ENCODE peak calls at places on chromosomes 12 and 14, in four cellular contexts. H is brain microvascular endothelial cell, C is progenitor cell of endocrine pancreas, W is cardiac muscle cell. M is an unnamed sample.

GRCh38 chr14:46245281-46245680 is 406.3 kb downstream of the RPL10L start:
- DNase-seq in W (no peak), H (no peak), C (no peak), M (no peak)

GRCh38 chr14:64971890-64972785 is at the start of gene RAB15:
- DNase-seq in C (peak; percentile 29), W (peak; percentile 74), H (no peak), M (no peak)

GRCh38 chr12:93892431-93893210 is 215.4 kb downstream of the CRADD start:
- DNase-seq in W (peak; percentile 17), H (no peak), C (no peak), M (no peak)

GRCh38 chr14:62029569-62029924 is 267.3 kb downstream of the SNAPC1 start:
- DNase-seq in H (no peak), C (no peak), W (no peak), M (no peak)

GRCh38 chr12:104372721-104373335 is 69.3 kb downstream of the EID3 start:
- DNase-seq in C (no peak), H (no peak), W (no peak), M (no peak)

GRCh38 chr12:89154743-89155530 is 197.4 kb downstream of the DUSP6 start:
- DNase-seq in W (no peak), C (no peak), H (no peak), M (no peak)

GRCh38 chr12:116892318-116892717 is 11.1 kb upstream of the HRK start:
- DNase-seq in C (no peak), W (no peak), H (no peak), M (no peak)

GRCh38 chr12:14619731-14620501 is 52.2 kb upstream of the PLBD1 start:
- DNase-seq in H (no peak), C (no peak), W (no peak), M (no peak)

GRCh38 chr14:101411770-101412169 is 149.5 kb upstream of the DIO3 start:
- DNase-seq in W (no peak), H (no peak), C (no peak), M (no peak)

GRCh38 chr12:108633534-108634224 is at the start of gene SELPLG:
- DNase-seq in C (no peak), H (no peak), W (no peak), M (no peak)

GRCh38 chr14:63893701-63894458 is 41.1 kb downstream of the SYNE2 start:
- DNase-seq in W (peak; percentile 44), C (no peak), H (peak; percentile 78), M (peak; percentile 61)

GRCh38 chr12:58812229-58812628 is 108.1 kb downstream of the LRIG3 start:
- DNase-seq in C (no peak), H (no peak), W (no peak), M (no peak)

GRCh38 chr12:6903712-6904111 is 910 bp upstream of the LRRC23 start:
- DNase-seq in W (no peak), C (no peak), H (no peak), M (no peak)

GRCh38 chr14:69013943-69014782 is 35.1 kb upstream of the ACTN1 start:
- DNase-seq in W (peak; percentile 79), C (no peak), H (peak; percentile 25), M (no peak)

GRCh38 chr12:111056618-111057521 is 136.5 kb upstream of the MYL2 start:
- DNase-seq in C (no peak), W (no peak), H (no peak), M (no peak)

GRCh38 chr14:100504372-100505078 is 82.7 kb downstream of the BEGAIN start:
- DNase-seq in C (no peak), H (peak; percentile 18), W (no peak), M (peak; percentile 34)

GRCh38 chr14:63438065-63438757 is 105.0 kb downstream of the PPP2R5E start:
- DNase-seq in W (no peak), C (no peak), H (peak; percentile 88), M (peak; percentile 95)

GRCh38 chr12:108547633-108548172 is 13.3 kb downstream of the SART3 start:
- DNase-seq in C (no peak), H (no peak), W (no peak), M (no peak)

GRCh38 chr14:82125963-82126362 is 592.3 kb upstream of the SEL1L start:
- DNase-seq in C (no peak), W (no peak), H (no peak), M (no peak)

GRCh38 chr14:81264011-81264410 is 43.3 kb upstream of the GTF2A1 start:
- DNase-seq in H (no peak), C (no peak), W (no peak), M (no peak)

DNA sequence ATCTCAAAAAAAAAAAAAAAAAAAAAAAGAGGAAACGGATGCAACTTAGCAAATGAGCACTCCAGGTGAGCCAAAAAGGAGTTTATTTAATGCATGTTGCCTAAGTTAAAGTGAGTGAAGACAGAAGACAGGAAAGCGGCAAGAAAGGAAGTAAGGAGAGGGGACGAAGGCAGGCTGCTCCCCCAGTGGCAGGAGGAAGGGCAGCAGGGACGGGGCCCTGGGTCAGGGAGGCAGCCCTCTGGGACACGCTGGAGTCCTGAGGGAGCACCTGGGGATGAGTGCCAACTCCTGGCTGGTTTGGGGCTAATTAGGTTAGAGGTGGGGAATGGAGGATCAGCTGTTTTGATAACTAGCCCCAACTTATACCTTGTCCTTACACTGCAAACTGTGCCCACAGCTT is 37.0 kb upstream of the SPTLC2 start:
- DNase-seq in C (no peak), H (no peak), W (no peak), M (no peak)
- TF ChIP-seq CTCF in C (peak; percentile 31), H (peak; percentile 49), W (peak; percentile 12), M (peak; percentile 55)

DNA sequence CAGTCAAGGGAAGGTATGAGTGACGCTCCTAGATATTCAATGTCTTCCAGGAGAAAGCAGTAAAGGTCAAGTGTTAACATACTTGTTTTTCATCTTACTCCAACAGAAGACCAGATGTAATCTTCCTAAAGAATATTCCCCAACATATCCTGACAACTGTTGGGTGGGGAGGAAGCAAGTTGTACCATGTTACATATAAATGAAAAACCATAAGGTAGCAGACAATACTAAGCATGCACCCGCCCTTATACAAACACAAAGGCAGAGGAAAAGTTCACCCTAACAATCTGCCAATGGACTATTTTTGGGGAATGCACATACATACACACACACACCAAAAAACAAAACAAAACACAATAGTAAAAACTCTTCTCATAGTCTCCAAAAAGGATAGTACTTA is 90.2 kb upstream of the FERMT2 start:
- DNase-seq in C (no peak), H (no peak), W (no peak), M (no peak)
- TF ChIP-seq CTCF in C (no peak), H (no peak), W (no peak), M (no peak)

DNA sequence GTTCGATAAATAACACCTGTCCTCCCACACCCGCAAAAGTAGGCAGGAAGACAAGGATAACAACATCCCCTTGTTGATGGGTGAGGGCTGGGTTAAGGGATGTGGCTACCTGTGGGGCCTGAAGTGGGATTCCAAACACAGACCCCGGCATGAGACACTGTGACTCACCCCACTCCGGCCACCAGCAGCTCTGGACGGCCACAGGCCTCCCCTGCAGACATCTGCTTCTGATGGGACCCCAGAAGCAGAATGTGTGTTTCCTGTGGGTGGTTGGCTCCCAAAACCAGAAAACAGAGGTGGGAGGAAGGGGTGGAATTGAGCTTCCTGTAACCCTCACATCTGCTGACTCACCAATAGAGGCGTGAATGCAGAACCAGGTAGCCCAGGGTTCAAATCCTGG is 216.6 kb upstream of the PWP1 start:
- DNase-seq in H (no peak), W (no peak), C (no peak), M (no peak)
- TF ChIP-seq CTCF in H (no peak), W (no peak), C (no peak), M (no peak)

DNA sequence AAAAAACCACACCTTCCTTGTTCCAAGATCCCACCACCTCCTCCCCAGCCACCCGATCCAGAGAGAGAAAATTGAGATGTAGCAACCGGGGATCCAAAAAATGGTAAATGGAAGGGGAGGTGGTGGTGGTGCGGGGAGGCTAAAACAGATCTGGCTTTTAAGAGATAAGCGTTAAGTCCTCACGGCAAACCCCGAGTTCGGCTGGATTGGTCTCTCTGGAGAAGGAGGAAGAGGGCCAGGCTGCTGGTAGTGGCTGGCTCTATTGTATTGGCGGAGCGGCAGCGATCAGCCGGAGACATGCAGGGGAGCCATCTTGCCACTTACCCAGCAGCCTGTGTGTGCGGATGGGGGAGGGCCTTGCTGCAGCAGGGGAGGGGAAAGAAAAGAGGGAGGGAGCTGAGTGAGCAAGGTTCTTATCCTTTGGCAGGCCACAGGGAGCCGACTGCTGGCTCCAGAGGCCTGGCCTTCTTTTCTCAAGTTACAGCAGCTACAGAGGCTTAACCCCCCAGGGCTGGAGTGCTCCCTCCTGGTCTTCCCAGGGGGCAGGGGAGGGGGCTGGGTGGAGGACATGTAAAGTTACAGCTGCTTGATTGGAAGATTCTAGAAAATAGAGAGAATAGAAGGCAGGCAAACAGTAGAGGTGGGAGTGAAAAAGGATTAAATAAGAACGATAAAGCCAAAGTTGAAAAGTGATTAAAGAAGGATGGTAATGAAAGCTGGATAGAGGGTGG is 14.1 kb upstream of the CDH24 start:
- DNase-seq in H (peak; percentile 88), W (peak; percentile 93), C (peak; percentile 53), M (peak; percentile 89)
- TF ChIP-seq CTCF in H (no peak), W (no peak), C (no peak), M (no peak)

GRCh38 chr12:80470403-80470802 is 26.4 kb downstream of the PTPRQ start:
- DNase-seq in H (no peak), W (no peak), C (no peak), M (no peak)

GRCh38 chr12:80472241-80472640 is 28.2 kb downstream of the PTPRQ start:
- DNase-seq in W (no peak), H (no peak), C (no peak), M (no peak)

GRCh38 chr12:80469681-80470080 is 25.6 kb downstream of the PTPRQ start:
- DNase-seq in H (no peak), C (no peak), W (no peak), M (no peak)

GRCh38 chr12:80472912-80473500 is 29.0 kb downstream of the PTPRQ start:
- DNase-seq in C (no peak), H (peak; percentile 76), W (peak; percentile 52), M (peak; percentile 74)
- TF ChIP-seq CTCF in C (peak; percentile 60), H (peak; percentile 66), W (peak; percentile 58), M (peak; percentile 71)

GRCh38 chr14:60512952-60513554 is 4.1 kb downstream of the SIX6 start:
- DNase-seq in C (no peak), H (no peak), W (no peak), M (no peak)

GRCh38 chr14:60515696-60516284 is 6.8 kb downstream of the SIX6 start:
- DNase-seq in H (no peak), W (peak; percentile 40), C (peak; percentile 31), M (no peak)

GRCh38 chr14:60514378-60515243 is 5.7 kb downstream of the SIX6 start:
- DNase-seq in H (no peak), C (peak; percentile 61), W (peak; percentile 57), M (no peak)

GRCh38 chr14:60510976-60511599 is 2.1 kb downstream of the SIX6 start:
- DNase-seq in C (no peak), W (no peak), H (no peak), M (no peak)

GRCh38 chr14:60515244-60515695 is 6.3 kb downstream of the SIX6 start:
- DNase-seq in W (no peak), C (no peak), H (no peak), M (no peak)
- TF ChIP-seq CTCF in W (peak; percentile 1), C (no peak), H (no peak), M (no peak)

DNA sequence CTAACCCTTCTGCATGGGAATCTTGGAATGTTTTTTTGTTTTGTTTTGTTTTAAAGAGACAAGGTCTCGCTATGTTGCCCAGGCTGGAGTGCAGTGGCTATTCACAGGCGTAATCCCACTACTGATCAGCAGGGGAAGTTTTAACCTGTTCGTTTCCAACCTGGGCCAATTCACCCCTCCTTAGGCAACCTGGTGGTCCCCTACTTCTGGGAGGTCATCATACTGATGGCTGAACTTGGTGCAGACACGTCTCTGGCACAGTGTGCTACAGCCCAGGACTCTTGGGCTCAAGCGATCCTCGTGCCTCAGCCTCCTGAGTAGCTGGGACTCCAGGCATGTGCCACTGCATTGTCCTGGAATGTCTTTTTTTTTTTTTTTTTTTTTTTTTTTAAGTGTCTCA is 48.9 kb upstream of the ISM2 start:
- DNase-seq in W (no peak), C (no peak), H (no peak), M (no peak)
- TF ChIP-seq CTCF in W (peak; percentile 12), C (peak; percentile 21), H (peak; percentile 45), M (peak; percentile 57)

GRCh38 chr14:20907214-20907613 is 16.0 kb downstream of the RNASE3 start:
- DNase-seq in C (no peak), H (no peak), W (no peak), M (no peak)
- TF ChIP-seq CTCF in C (no peak), H (no peak), W (no peak), M (no peak)